ENCODE peak calls at places on chromosome 22, in four cellular contexts. S, E, M and G are unnamed samples.

GRCh38 chr22:28822930-28823481 is 22.6 kb upstream of the XBP1 start:
- DNase-seq in S (no peak), E (no peak), M (no peak), G (no peak)

GRCh38 chr22:26701323-26701722 is 43.9 kb downstream of the MIAT start:
- DNase-seq in S (no peak), M (no peak), E (no peak), G (no peak)

GRCh38 chr22:25781801-25782200 is 39.8 kb downstream of the MYO18B start:
- DNase-seq in E (no peak), S (no peak), M (no peak), G (no peak)

GRCh38 chr22:32545801-32546200 is 71.2 kb downstream of the FBXO7 start:
- DNase-seq in E (no peak), S (no peak), M (peak; percentile 83), G (no peak)

GRCh38 chr22:26553056-26553752 is 36.7 kb downstream of the TPST2 start:
- DNase-seq in E (no peak), S (peak; percentile 62), M (no peak), G (no peak)

GRCh38 chr22:26559961-26560575 is 29.9 kb downstream of the TPST2 start:
- DNase-seq in E (no peak), S (no peak), M (no peak), G (no peak)

GRCh38 chr22:46104170-46104880 is 46.0 kb upstream of the PPARA start:
- DNase-seq in S (no peak), M (no peak), E (peak; percentile 95), G (peak; percentile 82)

GRCh38 chr22:27135582-27135981 is 478.2 kb downstream of the MIAT start:
- DNase-seq in S (no peak), M (no peak), E (no peak), G (no peak)

GRCh38 chr22:47599753-47600152 is 837.3 kb downstream of the TBC1D22A start:
- DNase-seq in S (no peak), E (no peak), M (no peak), G (no peak)

GRCh38 chr22:39996732-39997131 is 2.0 kb downstream of the FAM83F start:
- DNase-seq in M (no peak), S (no peak), E (no peak), G (no peak)
- H3K4me3 ChIP-seq in M (no peak overlapping the region), S (no peak overlapping the region), E (no peak overlapping the region), G (no peak overlapping the region)

DNA sequence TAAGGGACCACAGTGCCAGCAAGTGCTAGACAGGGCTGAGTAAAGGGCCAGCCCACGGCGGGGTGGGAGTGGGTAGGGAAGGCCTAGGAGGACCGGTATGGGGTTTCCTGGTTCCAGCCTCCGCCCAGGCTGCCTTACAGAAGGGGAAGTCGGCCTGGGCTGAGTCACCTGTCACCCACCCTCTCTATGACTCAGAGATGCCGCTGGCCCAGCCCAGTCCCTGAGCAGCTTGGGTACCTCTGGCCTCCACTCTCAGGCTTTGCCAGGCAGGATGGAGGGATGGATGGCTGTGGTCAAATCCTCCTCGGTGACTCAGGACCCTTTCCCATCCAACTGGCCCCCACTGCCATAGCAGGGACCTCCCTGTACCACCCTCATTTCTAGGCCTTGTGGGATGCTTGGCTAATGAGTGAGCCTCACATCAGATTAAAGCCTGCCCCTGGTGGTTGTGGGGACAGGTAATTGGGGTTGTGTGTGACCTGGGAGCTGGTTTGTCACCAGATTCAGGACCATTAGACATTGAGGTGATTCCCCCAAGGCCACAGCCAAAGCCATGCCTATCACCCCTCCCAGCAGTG is 13.9 kb downstream of the SLC35E4 start:
- DNase-seq in M (no peak), S (no peak), E (no peak), G (no peak)
- TF ChIP-seq CTCF in M (no peak), S (no peak), E (no peak), G (no peak)

GRCh38 chr22:22865311-22866072 is 22.1 kb upstream of the IGLL5 start:
- DNase-seq in M (peak; percentile 40), S (no peak), E (no peak), G (no peak)

GRCh38 chr22:22870577-22871398 is 16.8 kb upstream of the IGLL5 start:
- DNase-seq in S (no peak), M (no peak), E (no peak), G (no peak)

GRCh38 chr22:22863001-22863400 is 24.6 kb upstream of the IGLL5 start:
- DNase-seq in S (no peak), M (no peak), E (no peak), G (no peak)

GRCh38 chr22:22867996-22868715 is 19.5 kb upstream of the IGLL5 start:
- DNase-seq in S (no peak), M (peak; percentile 48), E (no peak), G (no peak)

DNA sequence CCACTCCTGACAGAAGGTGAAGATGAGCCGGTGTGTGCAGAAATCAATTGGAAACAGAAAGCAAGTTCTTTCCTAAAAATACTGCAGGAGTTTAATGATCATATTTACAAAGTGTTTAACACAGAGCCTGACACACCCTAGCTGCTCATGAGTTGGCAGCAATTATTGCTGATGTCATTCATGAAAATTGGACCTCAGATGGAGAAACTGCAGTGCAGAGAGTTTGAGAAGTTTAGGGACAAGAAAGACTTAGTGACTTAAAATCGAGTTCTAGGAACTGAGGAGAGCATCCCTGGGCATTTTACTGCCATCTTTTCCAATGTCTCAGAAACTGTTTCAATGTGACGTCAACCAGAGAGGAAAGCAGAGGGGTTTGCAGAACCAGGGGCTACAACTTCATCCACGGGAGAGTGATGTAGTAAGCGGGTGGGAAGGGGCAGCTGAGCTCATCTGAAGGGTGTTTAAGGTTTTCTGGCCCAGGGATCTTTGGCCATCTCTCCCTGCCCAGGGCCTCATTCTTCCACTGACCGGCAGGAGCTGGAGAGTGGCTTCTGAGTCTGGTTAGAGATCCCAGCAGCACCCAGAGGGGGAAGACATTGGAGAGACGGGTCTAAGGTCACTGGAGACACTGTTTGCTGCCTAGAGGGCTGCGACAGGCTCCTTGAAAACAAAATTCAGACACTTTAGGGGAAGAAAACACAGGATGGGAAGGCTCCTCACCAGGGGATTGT is 21.1 kb upstream of the IGLL5 start:
- DNase-seq in S (no peak), M (peak; percentile 58), E (no peak), G (no peak)
- H3K4me3 ChIP-seq in S (no peak overlapping the region), M (no peak overlapping the region), E (no peak overlapping the region), G (no peak overlapping the region)

GRCh38 chr22:39877079-39877682 is 16.4 kb downstream of the ENTHD1 start:
- DNase-seq in E (no peak), S (no peak), M (no peak), G (no peak)

GRCh38 chr22:39880722-39881121 is 12.8 kb downstream of the ENTHD1 start:
- DNase-seq in M (no peak), S (no peak), E (no peak), G (no peak)

DNA sequence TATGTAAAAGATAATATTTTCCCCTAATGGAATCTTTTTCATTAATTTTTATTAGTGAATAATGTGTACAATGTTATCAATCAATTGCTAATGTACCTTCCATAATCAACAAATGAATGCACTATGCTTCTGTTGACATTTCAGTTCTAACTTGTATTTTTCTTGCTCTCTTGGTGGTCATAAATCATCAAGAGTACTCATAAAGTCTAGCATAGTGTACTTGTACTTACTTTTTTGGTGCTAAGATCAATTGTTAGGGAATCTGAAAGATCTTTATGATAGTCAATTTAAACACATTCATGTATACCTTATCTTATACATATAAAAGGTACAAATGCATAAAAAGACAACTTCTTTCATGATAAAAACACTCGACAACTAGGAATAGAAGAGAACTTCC is 10.5 kb downstream of the ENTHD1 start:
- DNase-seq in S (no peak), E (no peak), M (no peak), G (no peak)
- TF ChIP-seq CTCF in S (no peak), E (no peak), M (no peak), G (no peak)

DNA sequence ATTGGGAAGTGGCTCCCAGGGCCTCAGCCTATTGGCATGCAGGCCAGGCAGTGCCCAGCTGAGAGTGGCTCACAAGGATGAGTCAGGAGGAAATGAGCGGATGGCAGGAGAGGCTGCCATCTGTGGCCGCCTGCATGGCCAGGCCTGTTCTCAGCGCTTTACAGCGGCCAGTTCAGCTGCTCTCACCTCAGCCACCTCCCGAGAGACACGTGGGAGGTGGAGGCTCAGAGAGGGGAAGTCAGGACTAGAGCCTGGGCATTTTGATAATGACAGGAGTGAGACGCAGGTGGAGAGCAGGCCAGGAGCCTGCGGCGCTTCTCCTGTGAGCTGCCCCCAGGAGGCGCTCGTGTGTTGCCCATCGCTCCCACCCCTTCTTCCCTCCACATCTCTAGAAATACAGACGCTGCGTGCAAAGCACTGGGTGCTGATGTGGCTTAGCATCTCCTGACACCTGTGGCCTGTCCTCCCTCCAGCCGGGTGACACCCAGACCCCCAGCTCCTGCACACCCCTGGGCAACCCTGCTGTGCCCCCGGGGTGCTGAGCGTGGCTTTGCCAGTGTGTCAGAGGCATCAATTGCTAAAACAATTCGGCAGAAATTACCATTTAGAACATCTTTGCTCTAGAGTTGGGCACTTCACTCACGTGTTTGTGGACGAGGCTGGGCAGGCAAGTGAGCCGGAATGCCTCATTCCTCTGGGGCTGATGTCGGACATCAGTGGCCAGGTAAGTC is 21.4 kb upstream of the PANX2 start:
- DNase-seq in E (peak; percentile 48), S (no peak), M (no peak), G (peak; percentile 75)
- H3K4me3 ChIP-seq in E (no peak overlapping the region), S (no peak overlapping the region), M (no peak overlapping the region), G (no peak overlapping the region)

GRCh38 chr22:39625554-39626537 is 55.3 kb downstream of the CACNA1I start:
- DNase-seq in S (no peak), M (no peak), E (no peak), G (no peak)
- TF ChIP-seq CTCF in S (no peak), M (no peak), E (no peak), G (no peak)